ENCODE peak calls at places on chromosomes 1 and 21, in seven cellular contexts. One of them, this sample, is unnamed. For H3K4me1 and H3K9me3, the result is how much of the 10 kb centered on the place peaks cover.

GRCh38 chr1:209685835-209686234 is 10.6 kb downstream of the G0S2 start:
- DNase-seq in mucosa of descending colon: no peak
- DNase-seq in OCI-LY7: no peak
- DNase-seq in adrenal gland: no peak
- DNase-seq in IMR-90: no peak
- DNase-seq in endothelial cell of umbilical vein: no peak
- DNase-seq in CD8-positive, alpha-beta memory T cell: no peak
- DNase-seq in this sample: no peak

GRCh38 chr21:14308234-14308633 is 74.7 kb downstream of the HSPA13 start:
- DNase-seq in mucosa of descending colon: no peak
- DNase-seq in adrenal gland: no peak
- DNase-seq in IMR-90: no peak
- DNase-seq in OCI-LY7: no peak
- DNase-seq in endothelial cell of umbilical vein: no peak
- DNase-seq in CD8-positive, alpha-beta memory T cell: no peak
- DNase-seq in this sample: no peak

GRCh38 chr1:221961532-221962292 is 219.8 kb upstream of the DUSP10 start:
- DNase-seq in adrenal gland: no peak
- DNase-seq in CD8-positive, alpha-beta memory T cell: peak
- DNase-seq in endothelial cell of umbilical vein: no peak
- DNase-seq in OCI-LY7: no peak
- DNase-seq in mucosa of descending colon: peak
- DNase-seq in IMR-90: peak
- DNase-seq in this sample: peak

GRCh38 chr1:20342294-20343148 is 51.8 kb downstream of the VWA5B1 start:
- DNase-seq in CD8-positive, alpha-beta memory T cell: no peak
- DNase-seq in IMR-90: no peak
- DNase-seq in adrenal gland: no peak
- DNase-seq in OCI-LY7: no peak
- DNase-seq in mucosa of descending colon: no peak
- DNase-seq in endothelial cell of umbilical vein: no peak
- DNase-seq in this sample: no peak

GRCh38 chr1:208924011-208924410 is 659.5 kb upstream of the CAMK1G start:
- DNase-seq in mucosa of descending colon: no peak
- DNase-seq in adrenal gland: no peak
- DNase-seq in OCI-LY7: no peak
- DNase-seq in endothelial cell of umbilical vein: no peak
- DNase-seq in CD8-positive, alpha-beta memory T cell: no peak
- DNase-seq in IMR-90: no peak
- DNase-seq in this sample: no peak

GRCh38 chr1:210882414-210883221 is 251.3 kb downstream of the KCNH1 start:
- DNase-seq in CD8-positive, alpha-beta memory T cell: no peak
- DNase-seq in IMR-90: peak
- DNase-seq in adrenal gland: no peak
- DNase-seq in endothelial cell of umbilical vein: no peak
- DNase-seq in OCI-LY7: no peak
- DNase-seq in mucosa of descending colon: no peak
- DNase-seq in this sample: no peak

GRCh38 chr21:45970674-45971486 is 10.7 kb upstream of the COL6A1 start:
- DNase-seq in mucosa of descending colon: peak
- DNase-seq in OCI-LY7: peak
- DNase-seq in CD8-positive, alpha-beta memory T cell: no peak
- DNase-seq in IMR-90: peak
- DNase-seq in adrenal gland: peak
- DNase-seq in endothelial cell of umbilical vein: peak
- DNase-seq in this sample: no peak

GRCh38 chr1:16630661-16631247 is 17.4 kb upstream of the NBPF1 start:
- DNase-seq in CD8-positive, alpha-beta memory T cell: peak
- DNase-seq in IMR-90: no peak
- DNase-seq in endothelial cell of umbilical vein: no peak
- DNase-seq in OCI-LY7: no peak
- DNase-seq in adrenal gland: peak
- DNase-seq in mucosa of descending colon: peak
- DNase-seq in this sample: no peak

GRCh38 chr1:74504125-74505065 is 8.0 kb downstream of the LRRC53 start:
- DNase-seq in IMR-90: peak
- DNase-seq in OCI-LY7: peak
- DNase-seq in CD8-positive, alpha-beta memory T cell: no peak
- DNase-seq in mucosa of descending colon: peak
- DNase-seq in adrenal gland: peak
- DNase-seq in endothelial cell of umbilical vein: peak
- DNase-seq in this sample: peak

GRCh38 chr1:109823543-109824348 is 60.0 kb upstream of the EPS8L3 start:
- DNase-seq in OCI-LY7: no peak
- DNase-seq in mucosa of descending colon: no peak
- DNase-seq in endothelial cell of umbilical vein: no peak
- DNase-seq in adrenal gland: peak
- DNase-seq in IMR-90: no peak
- DNase-seq in CD8-positive, alpha-beta memory T cell: no peak
- DNase-seq in this sample: no peak

GRCh38 chr1:111045033-111045722 is 81.5 kb upstream of the LRIF1 start:
- DNase-seq in CD8-positive, alpha-beta memory T cell: no peak
- DNase-seq in IMR-90: no peak
- DNase-seq in endothelial cell of umbilical vein: no peak
- DNase-seq in mucosa of descending colon: no peak
- DNase-seq in OCI-LY7: no peak
- DNase-seq in adrenal gland: no peak
- DNase-seq in this sample: peak

GRCh38 chr1:56707379-56707778 is 62.3 kb downstream of the PRKAA2 start:
- DNase-seq in IMR-90: no peak
- DNase-seq in OCI-LY7: no peak
- DNase-seq in CD8-positive, alpha-beta memory T cell: no peak
- DNase-seq in adrenal gland: no peak
- DNase-seq in mucosa of descending colon: no peak
- DNase-seq in endothelial cell of umbilical vein: no peak
- DNase-seq in this sample: no peak

GRCh38 chr21:29072873-29073221 is 601 bp downstream of the CCT8 start:
- DNase-seq in endothelial cell of umbilical vein: peak
- DNase-seq in OCI-LY7: peak
- DNase-seq in IMR-90: peak
- DNase-seq in adrenal gland: no peak
- DNase-seq in mucosa of descending colon: no peak
- DNase-seq in CD8-positive, alpha-beta memory T cell: no peak
- DNase-seq in this sample: peak

GRCh38 chr1:155272466-155273133 is 704 bp downstream of the CLK2 start:
- DNase-seq in CD8-positive, alpha-beta memory T cell: no peak
- DNase-seq in mucosa of descending colon: no peak
- DNase-seq in endothelial cell of umbilical vein: peak
- DNase-seq in IMR-90: peak
- DNase-seq in adrenal gland: no peak
- DNase-seq in OCI-LY7: no peak
- DNase-seq in this sample: peak

GRCh38 chr1:8238141-8239038 is 79.5 kb upstream of the SLC45A1 start:
- DNase-seq in endothelial cell of umbilical vein: peak
- DNase-seq in OCI-LY7: no peak
- DNase-seq in CD8-positive, alpha-beta memory T cell: no peak
- DNase-seq in IMR-90: peak
- DNase-seq in mucosa of descending colon: peak
- DNase-seq in adrenal gland: no peak
- DNase-seq in this sample: no peak

GRCh38 chr1:52057245-52057644 is 1.1 kb downstream of the BTF3L4 start:
- DNase-seq in adrenal gland: no peak
- DNase-seq in IMR-90: no peak
- DNase-seq in CD8-positive, alpha-beta memory T cell: no peak
- DNase-seq in mucosa of descending colon: no peak
- DNase-seq in endothelial cell of umbilical vein: no peak
- DNase-seq in OCI-LY7: no peak
- DNase-seq in this sample: no peak

GRCh38 chr1:166164995-166165660 is 1.7 kb downstream of the FAM78B start:
- DNase-seq in OCI-LY7: peak
- DNase-seq in mucosa of descending colon: peak
- DNase-seq in adrenal gland: peak
- DNase-seq in CD8-positive, alpha-beta memory T cell: no peak
- DNase-seq in endothelial cell of umbilical vein: peak
- DNase-seq in IMR-90: peak
- DNase-seq in this sample: peak

GRCh38 chr1:177975588-177976495 is 6.0 kb upstream of the SEC16B start:
- DNase-seq in OCI-LY7: no peak
- DNase-seq in mucosa of descending colon: no peak
- DNase-seq in adrenal gland: no peak
- DNase-seq in CD8-positive, alpha-beta memory T cell: no peak
- DNase-seq in endothelial cell of umbilical vein: no peak
- DNase-seq in IMR-90: peak
- DNase-seq in this sample: no peak

GRCh38 chr1:6378096-6378746 is 15.3 kb downstream of the ACOT7 start:
- DNase-seq in mucosa of descending colon: no peak
- DNase-seq in IMR-90: no peak
- DNase-seq in adrenal gland: no peak
- DNase-seq in OCI-LY7: no peak
- DNase-seq in CD8-positive, alpha-beta memory T cell: no peak
- DNase-seq in endothelial cell of umbilical vein: no peak
- DNase-seq in this sample: no peak

GRCh38 chr1:94820918-94821317 is 761 bp downstream of the SLC44A3 start:
- DNase-seq in mucosa of descending colon: no peak
- DNase-seq in adrenal gland: no peak
- DNase-seq in CD8-positive, alpha-beta memory T cell: no peak
- DNase-seq in endothelial cell of umbilical vein: no peak
- DNase-seq in IMR-90: no peak
- DNase-seq in OCI-LY7: no peak
- DNase-seq in this sample: no peak
- H3K4me1 ChIP-seq in mucosa of descending colon: under half
- H3K4me1 ChIP-seq in adrenal gland: under half
- H3K4me1 ChIP-seq in CD8-positive, alpha-beta memory T cell: under half
- H3K4me1 ChIP-seq in endothelial cell of umbilical vein: under half
- H3K4me1 ChIP-seq in IMR-90: under half
- H3K4me1 ChIP-seq in OCI-LY7: under half
- H3K4me1 ChIP-seq in this sample: under half

DNA sequence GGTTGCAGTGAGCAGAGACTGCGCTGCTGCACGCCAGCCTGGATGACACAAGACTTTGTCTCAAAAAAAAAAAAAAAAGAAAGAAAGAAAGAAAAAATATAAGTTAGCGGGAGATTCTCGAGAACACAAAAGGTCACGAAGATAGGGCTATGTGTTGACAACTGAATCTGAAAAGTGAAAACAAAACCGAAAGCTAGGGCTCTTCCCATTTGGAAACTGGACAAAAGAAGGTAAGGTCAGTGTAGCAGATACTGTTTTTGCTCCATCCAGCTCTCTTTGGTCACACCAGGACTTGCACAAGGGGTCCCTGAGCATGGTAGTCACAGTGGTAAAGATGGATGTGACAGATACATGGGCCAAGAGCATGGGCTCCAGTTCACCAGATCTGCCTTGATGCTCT is 60.4 kb upstream of the MAP10 start:
- DNase-seq in adrenal gland: no peak
- DNase-seq in endothelial cell of umbilical vein: no peak
- DNase-seq in mucosa of descending colon: no peak
- DNase-seq in OCI-LY7: no peak
- DNase-seq in IMR-90: no peak
- DNase-seq in CD8-positive, alpha-beta memory T cell: no peak
- DNase-seq in this sample: no peak
- H3K9me3 ChIP-seq in adrenal gland: under half
- H3K9me3 ChIP-seq in endothelial cell of umbilical vein: under half
- H3K9me3 ChIP-seq in mucosa of descending colon: under half
- H3K9me3 ChIP-seq in OCI-LY7: under half
- H3K9me3 ChIP-seq in IMR-90: under half
- H3K9me3 ChIP-seq in CD8-positive, alpha-beta memory T cell: under half
- H3K9me3 ChIP-seq in this sample: under half

GRCh38 chr1:206651014-206651413 is 15.7 kb downstream of the DYRK3 start:
- DNase-seq in adrenal gland: no peak
- DNase-seq in IMR-90: no peak
- DNase-seq in mucosa of descending colon: no peak
- DNase-seq in endothelial cell of umbilical vein: no peak
- DNase-seq in OCI-LY7: no peak
- DNase-seq in CD8-positive, alpha-beta memory T cell: no peak
- DNase-seq in this sample: no peak

GRCh38 chr1:206649261-206649660 is 13.9 kb downstream of the DYRK3 start:
- DNase-seq in CD8-positive, alpha-beta memory T cell: no peak
- DNase-seq in OCI-LY7: no peak
- DNase-seq in IMR-90: no peak
- DNase-seq in endothelial cell of umbilical vein: no peak
- DNase-seq in mucosa of descending colon: no peak
- DNase-seq in adrenal gland: no peak
- DNase-seq in this sample: no peak

GRCh38 chr1:206643118-206643698 is 7.9 kb downstream of the DYRK3 start:
- DNase-seq in mucosa of descending colon: no peak
- DNase-seq in OCI-LY7: no peak
- DNase-seq in endothelial cell of umbilical vein: no peak
- DNase-seq in adrenal gland: no peak
- DNase-seq in IMR-90: no peak
- DNase-seq in CD8-positive, alpha-beta memory T cell: no peak
- DNase-seq in this sample: no peak

GRCh38 chr1:206647224-206647623 is 11.9 kb downstream of the DYRK3 start:
- DNase-seq in mucosa of descending colon: no peak
- DNase-seq in IMR-90: no peak
- DNase-seq in adrenal gland: no peak
- DNase-seq in endothelial cell of umbilical vein: no peak
- DNase-seq in CD8-positive, alpha-beta memory T cell: no peak
- DNase-seq in OCI-LY7: no peak
- DNase-seq in this sample: no peak

GRCh38 chr1:206646504-206646903 is 11.2 kb downstream of the DYRK3 start:
- DNase-seq in mucosa of descending colon: no peak
- DNase-seq in adrenal gland: no peak
- DNase-seq in CD8-positive, alpha-beta memory T cell: no peak
- DNase-seq in OCI-LY7: no peak
- DNase-seq in endothelial cell of umbilical vein: no peak
- DNase-seq in IMR-90: no peak
- DNase-seq in this sample: no peak
- H3K4me3 ChIP-seq in mucosa of descending colon: no peak
- H3K4me3 ChIP-seq in adrenal gland: no peak
- H3K4me3 ChIP-seq in CD8-positive, alpha-beta memory T cell: no peak
- H3K4me3 ChIP-seq in OCI-LY7: no peak
- H3K4me3 ChIP-seq in endothelial cell of umbilical vein: no peak
- H3K4me3 ChIP-seq in IMR-90: no peak
- H3K4me3 ChIP-seq in this sample: no peak

DNA sequence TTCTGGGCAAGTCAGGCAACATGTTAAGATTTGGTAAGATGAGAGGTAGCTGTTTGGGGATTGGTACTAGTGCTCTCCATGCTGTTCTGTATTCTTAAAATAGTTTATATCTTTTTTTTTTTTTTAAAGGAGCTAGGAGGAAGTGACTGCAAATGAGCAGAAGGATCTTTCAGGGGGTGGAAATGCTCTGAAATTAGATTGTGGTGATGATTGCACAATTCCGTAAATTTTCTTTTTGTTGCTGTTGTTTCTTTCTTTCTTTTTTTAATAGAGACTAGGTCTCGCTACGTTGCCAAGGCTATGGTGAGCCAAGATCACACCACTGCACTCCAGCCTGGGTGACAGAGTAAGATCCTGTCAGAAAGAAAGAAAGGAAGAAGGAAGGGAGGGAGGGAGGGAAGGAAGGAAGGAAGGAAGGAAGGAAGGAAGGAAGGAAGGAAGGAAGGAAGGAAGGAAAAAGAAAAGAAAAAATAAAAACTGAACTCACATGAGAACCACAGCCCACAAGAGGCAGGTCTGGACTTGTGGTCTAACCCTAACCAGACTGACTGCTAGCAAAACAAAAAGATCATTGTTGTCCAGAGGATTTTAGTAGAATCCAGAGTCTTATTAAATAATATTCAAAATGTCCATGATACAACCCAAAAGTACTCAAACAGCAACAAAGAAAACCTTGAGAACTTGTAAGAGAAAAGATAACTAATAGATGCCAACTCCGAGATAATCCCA is 4.5 kb upstream of the ITGB2 start:
- DNase-seq in IMR-90: peak
- DNase-seq in endothelial cell of umbilical vein: no peak
- DNase-seq in OCI-LY7: no peak
- DNase-seq in adrenal gland: no peak
- DNase-seq in CD8-positive, alpha-beta memory T cell: no peak
- DNase-seq in mucosa of descending colon: no peak
- DNase-seq in this sample: no peak
- H3K4me1 ChIP-seq in IMR-90: under half
- H3K4me1 ChIP-seq in endothelial cell of umbilical vein: under half
- H3K4me1 ChIP-seq in OCI-LY7: under half
- H3K4me1 ChIP-seq in adrenal gland: under half
- H3K4me1 ChIP-seq in CD8-positive, alpha-beta memory T cell: half or more
- H3K4me1 ChIP-seq in mucosa of descending colon: under half
- H3K4me1 ChIP-seq in this sample: under half

GRCh38 chr1:243732627-243733026 is 117.4 kb downstream of the AKT3 start:
- DNase-seq in OCI-LY7: no peak
- DNase-seq in CD8-positive, alpha-beta memory T cell: no peak
- DNase-seq in adrenal gland: no peak
- DNase-seq in mucosa of descending colon: no peak
- DNase-seq in endothelial cell of umbilical vein: no peak
- DNase-seq in IMR-90: no peak
- DNase-seq in this sample: no peak
- H3K9me3 ChIP-seq in OCI-LY7: under half
- H3K9me3 ChIP-seq in CD8-positive, alpha-beta memory T cell: under half
- H3K9me3 ChIP-seq in adrenal gland: under half
- H3K9me3 ChIP-seq in mucosa of descending colon: under half
- H3K9me3 ChIP-seq in endothelial cell of umbilical vein: under half
- H3K9me3 ChIP-seq in IMR-90: under half
- H3K9me3 ChIP-seq in this sample: under half